ENCODE peak calls at places on chromosome 2, in nine cellular contexts. One of them, this sample, is unnamed.

GRCh38 chr2:215020283-215020682 is 118.1 kb downstream of the ABCA12 start:
- DNase-seq in T-helper 17 cell: no peak
- DNase-seq in T-cell: no peak
- DNase-seq in stimulated activated CD4-positive, alpha-beta T cell treated with anti-CD3 and anti-CD28 coated beads, Interleukin-2, amount 100 ng/mL, for 24 hours: no peak
- DNase-seq in NCI-H1105 treated with DMSO at 0.1 percent for 48 hours: no peak
- DNase-seq in endothelial cell: no peak
- DNase-seq in stimulated activated CD8-positive, alpha-beta memory T cell treated with anti-CD3 and anti-CD28 coated beads, Interleukin-15, amount 100 ng/mL, for 24 hours: no peak
- DNase-seq in NAMALWA: no peak
- DNase-seq in kidney glomerular epithelial cell: no peak
- DNase-seq in this sample: no peak

GRCh38 chr2:217657252-217657651 is 345.5 kb downstream of the TNS1 start:
- DNase-seq in T-helper 17 cell: no peak
- DNase-seq in T-cell: no peak
- DNase-seq in stimulated activated CD4-positive, alpha-beta T cell treated with anti-CD3 and anti-CD28 coated beads, Interleukin-2, amount 100 ng/mL, for 24 hours: no peak
- DNase-seq in NCI-H1105 treated with DMSO at 0.1 percent for 48 hours: no peak
- DNase-seq in endothelial cell: no peak
- DNase-seq in stimulated activated CD8-positive, alpha-beta memory T cell treated with anti-CD3 and anti-CD28 coated beads, Interleukin-15, amount 100 ng/mL, for 24 hours: no peak
- DNase-seq in NAMALWA: no peak
- DNase-seq in kidney glomerular epithelial cell: no peak
- DNase-seq in this sample: no peak

GRCh38 chr2:85737481-85737880 is 16.3 kb upstream of the ATOH8 start:
- DNase-seq in T-helper 17 cell: no peak
- DNase-seq in T-cell: no peak
- DNase-seq in stimulated activated CD4-positive, alpha-beta T cell treated with anti-CD3 and anti-CD28 coated beads, Interleukin-2, amount 100 ng/mL, for 24 hours: no peak
- DNase-seq in NCI-H1105 treated with DMSO at 0.1 percent for 48 hours: no peak
- DNase-seq in endothelial cell: no peak
- DNase-seq in stimulated activated CD8-positive, alpha-beta memory T cell treated with anti-CD3 and anti-CD28 coated beads, Interleukin-15, amount 100 ng/mL, for 24 hours: no peak
- DNase-seq in NAMALWA: no peak
- DNase-seq in kidney glomerular epithelial cell: peak; percentile 49
- DNase-seq in this sample: peak; percentile 97

GRCh38 chr2:181152701-181153100 is 172.3 kb downstream of the UBE2E3 start:
- DNase-seq in T-helper 17 cell: no peak
- DNase-seq in T-cell: no peak
- DNase-seq in stimulated activated CD4-positive, alpha-beta T cell treated with anti-CD3 and anti-CD28 coated beads, Interleukin-2, amount 100 ng/mL, for 24 hours: no peak
- DNase-seq in NCI-H1105 treated with DMSO at 0.1 percent for 48 hours: no peak
- DNase-seq in endothelial cell: no peak
- DNase-seq in stimulated activated CD8-positive, alpha-beta memory T cell treated with anti-CD3 and anti-CD28 coated beads, Interleukin-15, amount 100 ng/mL, for 24 hours: no peak
- DNase-seq in NAMALWA: no peak
- DNase-seq in kidney glomerular epithelial cell: no peak
- DNase-seq in this sample: no peak

GRCh38 chr2:120693121-120693520 is 42.5 kb upstream of the GLI2 start:
- DNase-seq in T-helper 17 cell: no peak
- DNase-seq in T-cell: no peak
- DNase-seq in stimulated activated CD4-positive, alpha-beta T cell treated with anti-CD3 and anti-CD28 coated beads, Interleukin-2, amount 100 ng/mL, for 24 hours: no peak
- DNase-seq in NCI-H1105 treated with DMSO at 0.1 percent for 48 hours: no peak
- DNase-seq in endothelial cell: no peak
- DNase-seq in stimulated activated CD8-positive, alpha-beta memory T cell treated with anti-CD3 and anti-CD28 coated beads, Interleukin-15, amount 100 ng/mL, for 24 hours: no peak
- DNase-seq in NAMALWA: no peak
- DNase-seq in kidney glomerular epithelial cell: no peak
- DNase-seq in this sample: no peak

GRCh38 chr2:55585451-55586079 is 31.9 kb downstream of the PPP4R3B start:
- DNase-seq in T-helper 17 cell: no peak
- DNase-seq in T-cell: no peak
- DNase-seq in stimulated activated CD4-positive, alpha-beta T cell treated with anti-CD3 and anti-CD28 coated beads, Interleukin-2, amount 100 ng/mL, for 24 hours: no peak
- DNase-seq in NCI-H1105 treated with DMSO at 0.1 percent for 48 hours: no peak
- DNase-seq in endothelial cell: no peak
- DNase-seq in stimulated activated CD8-positive, alpha-beta memory T cell treated with anti-CD3 and anti-CD28 coated beads, Interleukin-15, amount 100 ng/mL, for 24 hours: no peak
- DNase-seq in NAMALWA: no peak
- DNase-seq in kidney glomerular epithelial cell: no peak
- DNase-seq in this sample: no peak

GRCh38 chr2:11797846-11798245 is 51.4 kb downstream of the LPIN1 start:
- DNase-seq in T-helper 17 cell: no peak
- DNase-seq in T-cell: no peak
- DNase-seq in stimulated activated CD4-positive, alpha-beta T cell treated with anti-CD3 and anti-CD28 coated beads, Interleukin-2, amount 100 ng/mL, for 24 hours: no peak
- DNase-seq in NCI-H1105 treated with DMSO at 0.1 percent for 48 hours: no peak
- DNase-seq in endothelial cell: no peak
- DNase-seq in stimulated activated CD8-positive, alpha-beta memory T cell treated with anti-CD3 and anti-CD28 coated beads, Interleukin-15, amount 100 ng/mL, for 24 hours: no peak
- DNase-seq in NAMALWA: no peak
- DNase-seq in kidney glomerular epithelial cell: no peak
- DNase-seq in this sample: no peak

GRCh38 chr2:222408684-222409083 is 15.7 kb upstream of the SGPP2 start:
- DNase-seq in T-helper 17 cell: no peak
- DNase-seq in T-cell: no peak
- DNase-seq in stimulated activated CD4-positive, alpha-beta T cell treated with anti-CD3 and anti-CD28 coated beads, Interleukin-2, amount 100 ng/mL, for 24 hours: no peak
- DNase-seq in NCI-H1105 treated with DMSO at 0.1 percent for 48 hours: no peak
- DNase-seq in endothelial cell: no peak
- DNase-seq in stimulated activated CD8-positive, alpha-beta memory T cell treated with anti-CD3 and anti-CD28 coated beads, Interleukin-15, amount 100 ng/mL, for 24 hours: no peak
- DNase-seq in NAMALWA: no peak
- DNase-seq in kidney glomerular epithelial cell: no peak
- DNase-seq in this sample: no peak

GRCh38 chr2:86518498-86518897 is 44.7 kb downstream of the CHMP3 start:
- DNase-seq in T-helper 17 cell: no peak
- DNase-seq in T-cell: peak; percentile 42
- DNase-seq in stimulated activated CD4-positive, alpha-beta T cell treated with anti-CD3 and anti-CD28 coated beads, Interleukin-2, amount 100 ng/mL, for 24 hours: no peak
- DNase-seq in NCI-H1105 treated with DMSO at 0.1 percent for 48 hours: no peak
- DNase-seq in endothelial cell: no peak
- DNase-seq in stimulated activated CD8-positive, alpha-beta memory T cell treated with anti-CD3 and anti-CD28 coated beads, Interleukin-15, amount 100 ng/mL, for 24 hours: no peak
- DNase-seq in NAMALWA: peak; percentile 48
- DNase-seq in kidney glomerular epithelial cell: no peak
- DNase-seq in this sample: no peak

GRCh38 chr2:217402622-217403383 is 542.9 kb upstream of the TNP1 start:
- DNase-seq in T-helper 17 cell: no peak
- DNase-seq in T-cell: no peak
- DNase-seq in stimulated activated CD4-positive, alpha-beta T cell treated with anti-CD3 and anti-CD28 coated beads, Interleukin-2, amount 100 ng/mL, for 24 hours: no peak
- DNase-seq in NCI-H1105 treated with DMSO at 0.1 percent for 48 hours: peak; percentile 87
- DNase-seq in endothelial cell: no peak
- DNase-seq in stimulated activated CD8-positive, alpha-beta memory T cell treated with anti-CD3 and anti-CD28 coated beads, Interleukin-15, amount 100 ng/mL, for 24 hours: no peak
- DNase-seq in NAMALWA: no peak
- DNase-seq in kidney glomerular epithelial cell: no peak
- DNase-seq in this sample: peak; percentile 90

GRCh38 chr2:208320686-208321085 is 54.6 kb downstream of the PIKFYVE start:
- DNase-seq in T-helper 17 cell: no peak
- DNase-seq in T-cell: no peak
- DNase-seq in stimulated activated CD4-positive, alpha-beta T cell treated with anti-CD3 and anti-CD28 coated beads, Interleukin-2, amount 100 ng/mL, for 24 hours: no peak
- DNase-seq in NCI-H1105 treated with DMSO at 0.1 percent for 48 hours: no peak
- DNase-seq in endothelial cell: no peak
- DNase-seq in stimulated activated CD8-positive, alpha-beta memory T cell treated with anti-CD3 and anti-CD28 coated beads, Interleukin-15, amount 100 ng/mL, for 24 hours: no peak
- DNase-seq in NAMALWA: peak; percentile 57
- DNase-seq in kidney glomerular epithelial cell: no peak
- DNase-seq in this sample: no peak

GRCh38 chr2:158668394-158668793 is 126.7 kb upstream of the DAPL1 start:
- DNase-seq in T-helper 17 cell: no peak
- DNase-seq in T-cell: no peak
- DNase-seq in stimulated activated CD4-positive, alpha-beta T cell treated with anti-CD3 and anti-CD28 coated beads, Interleukin-2, amount 100 ng/mL, for 24 hours: no peak
- DNase-seq in NCI-H1105 treated with DMSO at 0.1 percent for 48 hours: no peak
- DNase-seq in endothelial cell: no peak
- DNase-seq in stimulated activated CD8-positive, alpha-beta memory T cell treated with anti-CD3 and anti-CD28 coated beads, Interleukin-15, amount 100 ng/mL, for 24 hours: no peak
- DNase-seq in NAMALWA: no peak
- DNase-seq in kidney glomerular epithelial cell: no peak
- DNase-seq in this sample: peak; percentile 81

GRCh38 chr2:241315879-241316700 is at the start of gene SEPTIN2:
- DNase-seq in T-helper 17 cell: peak; percentile 69
- DNase-seq in T-cell: peak; percentile 75
- DNase-seq in stimulated activated CD4-positive, alpha-beta T cell treated with anti-CD3 and anti-CD28 coated beads, Interleukin-2, amount 100 ng/mL, for 24 hours: peak; percentile 79
- DNase-seq in NCI-H1105 treated with DMSO at 0.1 percent for 48 hours: peak; percentile 28
- DNase-seq in endothelial cell: peak; percentile 71
- DNase-seq in stimulated activated CD8-positive, alpha-beta memory T cell treated with anti-CD3 and anti-CD28 coated beads, Interleukin-15, amount 100 ng/mL, for 24 hours: no peak
- DNase-seq in NAMALWA: peak; percentile 55
- DNase-seq in kidney glomerular epithelial cell: no peak
- DNase-seq in this sample: peak; percentile 96

GRCh38 chr2:36549063-36549662 is 48.8 kb downstream of the FEZ2 start:
- DNase-seq in T-helper 17 cell: no peak
- DNase-seq in T-cell: no peak
- DNase-seq in stimulated activated CD4-positive, alpha-beta T cell treated with anti-CD3 and anti-CD28 coated beads, Interleukin-2, amount 100 ng/mL, for 24 hours: no peak
- DNase-seq in NCI-H1105 treated with DMSO at 0.1 percent for 48 hours: no peak
- DNase-seq in endothelial cell: no peak
- DNase-seq in stimulated activated CD8-positive, alpha-beta memory T cell treated with anti-CD3 and anti-CD28 coated beads, Interleukin-15, amount 100 ng/mL, for 24 hours: no peak
- DNase-seq in NAMALWA: no peak
- DNase-seq in kidney glomerular epithelial cell: no peak
- DNase-seq in this sample: no peak

GRCh38 chr2:240383871-240384700 is 51.4 kb upstream of the GPC1 start:
- DNase-seq in T-helper 17 cell: no peak
- DNase-seq in T-cell: no peak
- DNase-seq in stimulated activated CD4-positive, alpha-beta T cell treated with anti-CD3 and anti-CD28 coated beads, Interleukin-2, amount 100 ng/mL, for 24 hours: no peak
- DNase-seq in NCI-H1105 treated with DMSO at 0.1 percent for 48 hours: no peak
- DNase-seq in endothelial cell: no peak
- DNase-seq in stimulated activated CD8-positive, alpha-beta memory T cell treated with anti-CD3 and anti-CD28 coated beads, Interleukin-15, amount 100 ng/mL, for 24 hours: no peak
- DNase-seq in NAMALWA: no peak
- DNase-seq in kidney glomerular epithelial cell: no peak
- DNase-seq in this sample: no peak

GRCh38 chr2:102040229-102040628 is 48.5 kb downstream of the IL1R2 start:
- DNase-seq in T-helper 17 cell: no peak
- DNase-seq in T-cell: no peak
- DNase-seq in stimulated activated CD4-positive, alpha-beta T cell treated with anti-CD3 and anti-CD28 coated beads, Interleukin-2, amount 100 ng/mL, for 24 hours: no peak
- DNase-seq in NCI-H1105 treated with DMSO at 0.1 percent for 48 hours: no peak
- DNase-seq in endothelial cell: no peak
- DNase-seq in stimulated activated CD8-positive, alpha-beta memory T cell treated with anti-CD3 and anti-CD28 coated beads, Interleukin-15, amount 100 ng/mL, for 24 hours: no peak
- DNase-seq in NAMALWA: no peak
- DNase-seq in kidney glomerular epithelial cell: no peak
- DNase-seq in this sample: no peak

GRCh38 chr2:154688373-154688772 is 10.1 kb upstream of the KCNJ3 start:
- DNase-seq in T-helper 17 cell: no peak
- DNase-seq in T-cell: no peak
- DNase-seq in stimulated activated CD4-positive, alpha-beta T cell treated with anti-CD3 and anti-CD28 coated beads, Interleukin-2, amount 100 ng/mL, for 24 hours: no peak
- DNase-seq in NCI-H1105 treated with DMSO at 0.1 percent for 48 hours: no peak
- DNase-seq in endothelial cell: no peak
- DNase-seq in stimulated activated CD8-positive, alpha-beta memory T cell treated with anti-CD3 and anti-CD28 coated beads, Interleukin-15, amount 100 ng/mL, for 24 hours: no peak
- DNase-seq in NAMALWA: no peak
- DNase-seq in kidney glomerular epithelial cell: no peak
- DNase-seq in this sample: no peak

GRCh38 chr2:205705511-205706397 is 23.5 kb downstream of the NRP2 start:
- DNase-seq in T-helper 17 cell: no peak
- DNase-seq in T-cell: no peak
- DNase-seq in stimulated activated CD4-positive, alpha-beta T cell treated with anti-CD3 and anti-CD28 coated beads, Interleukin-2, amount 100 ng/mL, for 24 hours: no peak
- DNase-seq in NCI-H1105 treated with DMSO at 0.1 percent for 48 hours: no peak
- DNase-seq in endothelial cell: no peak
- DNase-seq in stimulated activated CD8-positive, alpha-beta memory T cell treated with anti-CD3 and anti-CD28 coated beads, Interleukin-15, amount 100 ng/mL, for 24 hours: no peak
- DNase-seq in NAMALWA: no peak
- DNase-seq in kidney glomerular epithelial cell: peak; percentile 70
- DNase-seq in this sample: no peak

GRCh38 chr2:218631837-218632236 is 24.1 kb downstream of the PLCD4 start:
- DNase-seq in T-helper 17 cell: no peak
- DNase-seq in T-cell: no peak
- DNase-seq in stimulated activated CD4-positive, alpha-beta T cell treated with anti-CD3 and anti-CD28 coated beads, Interleukin-2, amount 100 ng/mL, for 24 hours: no peak
- DNase-seq in NCI-H1105 treated with DMSO at 0.1 percent for 48 hours: peak; percentile 7
- DNase-seq in endothelial cell: no peak
- DNase-seq in stimulated activated CD8-positive, alpha-beta memory T cell treated with anti-CD3 and anti-CD28 coated beads, Interleukin-15, amount 100 ng/mL, for 24 hours: no peak
- DNase-seq in NAMALWA: no peak
- DNase-seq in kidney glomerular epithelial cell: peak; percentile 26
- DNase-seq in this sample: no peak

GRCh38 chr2:197433770-197434438 is 924 bp downstream of the SF3B1 start:
- DNase-seq in T-helper 17 cell: no peak
- DNase-seq in T-cell: no peak
- DNase-seq in stimulated activated CD4-positive, alpha-beta T cell treated with anti-CD3 and anti-CD28 coated beads, Interleukin-2, amount 100 ng/mL, for 24 hours: no peak
- DNase-seq in NCI-H1105 treated with DMSO at 0.1 percent for 48 hours: no peak
- DNase-seq in endothelial cell: no peak
- DNase-seq in stimulated activated CD8-positive, alpha-beta memory T cell treated with anti-CD3 and anti-CD28 coated beads, Interleukin-15, amount 100 ng/mL, for 24 hours: no peak
- DNase-seq in NAMALWA: peak; percentile 51
- DNase-seq in kidney glomerular epithelial cell: no peak
- DNase-seq in this sample: no peak

GRCh38 chr2:192749606-192750200 is 555.0 kb upstream of the TMEFF2 start:
- DNase-seq in T-helper 17 cell: no peak
- DNase-seq in T-cell: no peak
- DNase-seq in stimulated activated CD4-positive, alpha-beta T cell treated with anti-CD3 and anti-CD28 coated beads, Interleukin-2, amount 100 ng/mL, for 24 hours: no peak
- DNase-seq in NCI-H1105 treated with DMSO at 0.1 percent for 48 hours: peak; percentile 44
- DNase-seq in endothelial cell: no peak
- DNase-seq in stimulated activated CD8-positive, alpha-beta memory T cell treated with anti-CD3 and anti-CD28 coated beads, Interleukin-15, amount 100 ng/mL, for 24 hours: no peak
- DNase-seq in NAMALWA: peak; percentile 15
- DNase-seq in kidney glomerular epithelial cell: peak; percentile 55
- DNase-seq in this sample: no peak

GRCh38 chr2:200590090-200590489 is 4.3 kb downstream of the AOX1 start:
- DNase-seq in T-helper 17 cell: no peak
- DNase-seq in T-cell: no peak
- DNase-seq in stimulated activated CD4-positive, alpha-beta T cell treated with anti-CD3 and anti-CD28 coated beads, Interleukin-2, amount 100 ng/mL, for 24 hours: no peak
- DNase-seq in NCI-H1105 treated with DMSO at 0.1 percent for 48 hours: no peak
- DNase-seq in endothelial cell: no peak
- DNase-seq in stimulated activated CD8-positive, alpha-beta memory T cell treated with anti-CD3 and anti-CD28 coated beads, Interleukin-15, amount 100 ng/mL, for 24 hours: no peak
- DNase-seq in NAMALWA: no peak
- DNase-seq in kidney glomerular epithelial cell: no peak
- DNase-seq in this sample: no peak

GRCh38 chr2:16656784-16657391 is 8.7 kb downstream of the CYRIA start:
- DNase-seq in T-helper 17 cell: no peak
- DNase-seq in T-cell: no peak
- DNase-seq in stimulated activated CD4-positive, alpha-beta T cell treated with anti-CD3 and anti-CD28 coated beads, Interleukin-2, amount 100 ng/mL, for 24 hours: no peak
- DNase-seq in NCI-H1105 treated with DMSO at 0.1 percent for 48 hours: no peak
- DNase-seq in endothelial cell: no peak
- DNase-seq in stimulated activated CD8-positive, alpha-beta memory T cell treated with anti-CD3 and anti-CD28 coated beads, Interleukin-15, amount 100 ng/mL, for 24 hours: no peak
- DNase-seq in NAMALWA: peak; percentile 72
- DNase-seq in kidney glomerular epithelial cell: no peak
- DNase-seq in this sample: peak; percentile 91

GRCh38 chr2:67289921-67290371 is 107.2 kb upstream of the ETAA1 start:
- DNase-seq in T-helper 17 cell: no peak
- DNase-seq in T-cell: no peak
- DNase-seq in stimulated activated CD4-positive, alpha-beta T cell treated with anti-CD3 and anti-CD28 coated beads, Interleukin-2, amount 100 ng/mL, for 24 hours: no peak
- DNase-seq in NCI-H1105 treated with DMSO at 0.1 percent for 48 hours: no peak
- DNase-seq in endothelial cell: no peak
- DNase-seq in stimulated activated CD8-positive, alpha-beta memory T cell treated with anti-CD3 and anti-CD28 coated beads, Interleukin-15, amount 100 ng/mL, for 24 hours: no peak
- DNase-seq in NAMALWA: no peak
- DNase-seq in kidney glomerular epithelial cell: peak; percentile 93
- DNase-seq in this sample: no peak

GRCh38 chr2:128504242-128505149 is 185.8 kb upstream of the HS6ST1 start:
- DNase-seq in T-helper 17 cell: no peak
- DNase-seq in T-cell: no peak
- DNase-seq in stimulated activated CD4-positive, alpha-beta T cell treated with anti-CD3 and anti-CD28 coated beads, Interleukin-2, amount 100 ng/mL, for 24 hours: no peak
- DNase-seq in NCI-H1105 treated with DMSO at 0.1 percent for 48 hours: no peak
- DNase-seq in endothelial cell: no peak
- DNase-seq in stimulated activated CD8-positive, alpha-beta memory T cell treated with anti-CD3 and anti-CD28 coated beads, Interleukin-15, amount 100 ng/mL, for 24 hours: no peak
- DNase-seq in NAMALWA: peak; percentile 62
- DNase-seq in kidney glomerular epithelial cell: no peak
- DNase-seq in this sample: no peak

GRCh38 chr2:239964399-239965185 is 60.5 kb downstream of the NDUFA10 start:
- DNase-seq in T-helper 17 cell: no peak
- DNase-seq in T-cell: no peak
- DNase-seq in stimulated activated CD4-positive, alpha-beta T cell treated with anti-CD3 and anti-CD28 coated beads, Interleukin-2, amount 100 ng/mL, for 24 hours: no peak
- DNase-seq in NCI-H1105 treated with DMSO at 0.1 percent for 48 hours: no peak
- DNase-seq in endothelial cell: no peak
- DNase-seq in stimulated activated CD8-positive, alpha-beta memory T cell treated with anti-CD3 and anti-CD28 coated beads, Interleukin-15, amount 100 ng/mL, for 24 hours: no peak
- DNase-seq in NAMALWA: no peak
- DNase-seq in kidney glomerular epithelial cell: no peak
- DNase-seq in this sample: no peak

GRCh38 chr2:8285081-8285480 is 396.8 kb upstream of the ID2 start:
- DNase-seq in T-helper 17 cell: no peak
- DNase-seq in T-cell: no peak
- DNase-seq in stimulated activated CD4-positive, alpha-beta T cell treated with anti-CD3 and anti-CD28 coated beads, Interleukin-2, amount 100 ng/mL, for 24 hours: no peak
- DNase-seq in NCI-H1105 treated with DMSO at 0.1 percent for 48 hours: no peak
- DNase-seq in endothelial cell: no peak
- DNase-seq in stimulated activated CD8-positive, alpha-beta memory T cell treated with anti-CD3 and anti-CD28 coated beads, Interleukin-15, amount 100 ng/mL, for 24 hours: no peak
- DNase-seq in NAMALWA: no peak
- DNase-seq in kidney glomerular epithelial cell: no peak
- DNase-seq in this sample: no peak

GRCh38 chr2:157304811-157305712 is 20.6 kb downstream of the ERMN start:
- DNase-seq in T-helper 17 cell: no peak
- DNase-seq in T-cell: no peak
- DNase-seq in stimulated activated CD4-positive, alpha-beta T cell treated with anti-CD3 and anti-CD28 coated beads, Interleukin-2, amount 100 ng/mL, for 24 hours: no peak
- DNase-seq in NCI-H1105 treated with DMSO at 0.1 percent for 48 hours: no peak
- DNase-seq in endothelial cell: peak; percentile 9
- DNase-seq in stimulated activated CD8-positive, alpha-beta memory T cell treated with anti-CD3 and anti-CD28 coated beads, Interleukin-15, amount 100 ng/mL, for 24 hours: no peak
- DNase-seq in NAMALWA: no peak
- DNase-seq in kidney glomerular epithelial cell: peak; percentile 29
- DNase-seq in this sample: no peak

GRCh38 chr2:133262888-133263287 is 305.4 kb downstream of the NCKAP5 start:
- DNase-seq in T-helper 17 cell: no peak
- DNase-seq in T-cell: no peak
- DNase-seq in stimulated activated CD4-positive, alpha-beta T cell treated with anti-CD3 and anti-CD28 coated beads, Interleukin-2, amount 100 ng/mL, for 24 hours: no peak
- DNase-seq in NCI-H1105 treated with DMSO at 0.1 percent for 48 hours: peak; percentile 3
- DNase-seq in endothelial cell: no peak
- DNase-seq in stimulated activated CD8-positive, alpha-beta memory T cell treated with anti-CD3 and anti-CD28 coated beads, Interleukin-15, amount 100 ng/mL, for 24 hours: no peak
- DNase-seq in NAMALWA: no peak
- DNase-seq in kidney glomerular epithelial cell: no peak
- DNase-seq in this sample: no peak

GRCh38 chr2:159818940-159819339 is 20.9 kb upstream of the CD302 start:
- DNase-seq in T-helper 17 cell: no peak
- DNase-seq in T-cell: no peak
- DNase-seq in stimulated activated CD4-positive, alpha-beta T cell treated with anti-CD3 and anti-CD28 coated beads, Interleukin-2, amount 100 ng/mL, for 24 hours: no peak
- DNase-seq in NCI-H1105 treated with DMSO at 0.1 percent for 48 hours: no peak
- DNase-seq in endothelial cell: no peak
- DNase-seq in stimulated activated CD8-positive, alpha-beta memory T cell treated with anti-CD3 and anti-CD28 coated beads, Interleukin-15, amount 100 ng/mL, for 24 hours: no peak
- DNase-seq in NAMALWA: no peak
- DNase-seq in kidney glomerular epithelial cell: no peak
- DNase-seq in this sample: no peak

GRCh38 chr2:219000569-219000960 is 7.3 kb upstream of the CRYBA2 start:
- DNase-seq in T-helper 17 cell: no peak
- DNase-seq in T-cell: no peak
- DNase-seq in stimulated activated CD4-positive, alpha-beta T cell treated with anti-CD3 and anti-CD28 coated beads, Interleukin-2, amount 100 ng/mL, for 24 hours: no peak
- DNase-seq in NCI-H1105 treated with DMSO at 0.1 percent for 48 hours: peak; percentile 39
- DNase-seq in endothelial cell: no peak
- DNase-seq in stimulated activated CD8-positive, alpha-beta memory T cell treated with anti-CD3 and anti-CD28 coated beads, Interleukin-15, amount 100 ng/mL, for 24 hours: no peak
- DNase-seq in NAMALWA: no peak
- DNase-seq in kidney glomerular epithelial cell: no peak
- DNase-seq in this sample: no peak